ENCODE peak calls at places on chromosomes 1 and 21, in ten cellular contexts. One of them, this sample, is unnamed.

GRCh38 chr1:19974822-19975416 is 4.5 kb downstream of the PLA2G2A start:
- DNase-seq in RWPE1: peak
- DNase-seq in MG63: peak
- DNase-seq in ELF-1: peak
- DNase-seq in fibroblast of mammary gland: peak
- DNase-seq in HS-5: peak
- DNase-seq in HS-27A: peak
- DNase-seq in smooth muscle cell of the brain vasculature: peak
- DNase-seq in lower lobe of right lung: no peak
- DNase-seq in EL: peak
- DNase-seq in this sample: peak

GRCh38 chr1:44881011-44881632 is 38.1 kb upstream of the PTCH2 start:
- DNase-seq in RWPE1: peak
- DNase-seq in lower lobe of right lung: no peak
- DNase-seq in smooth muscle cell of the brain vasculature: no peak
- DNase-seq in HS-5: no peak
- DNase-seq in MG63: peak
- DNase-seq in HS-27A: no peak
- DNase-seq in fibroblast of mammary gland: peak
- DNase-seq in ELF-1: no peak
- DNase-seq in EL: peak
- DNase-seq in this sample: peak

GRCh38 chr1:210098376-210098775 is 134.2 kb upstream of the SERTAD4 start:
- DNase-seq in MG63: no peak
- DNase-seq in smooth muscle cell of the brain vasculature: peak
- DNase-seq in ELF-1: no peak
- DNase-seq in EL: peak
- DNase-seq in lower lobe of right lung: no peak
- DNase-seq in HS-27A: no peak
- DNase-seq in RWPE1: no peak
- DNase-seq in fibroblast of mammary gland: no peak
- DNase-seq in HS-5: no peak
- DNase-seq in this sample: no peak

GRCh38 chr21:45080639-45081414 is 6.4 kb downstream of the ADARB1 start:
- DNase-seq in HS-27A: no peak
- DNase-seq in lower lobe of right lung: no peak
- DNase-seq in HS-5: no peak
- DNase-seq in fibroblast of mammary gland: peak
- DNase-seq in smooth muscle cell of the brain vasculature: no peak
- DNase-seq in RWPE1: peak
- DNase-seq in ELF-1: no peak
- DNase-seq in EL: peak
- DNase-seq in MG63: no peak
- DNase-seq in this sample: no peak

GRCh38 chr1:98157524-98158293 is 236.9 kb upstream of the DPYD start:
- DNase-seq in lower lobe of right lung: no peak
- DNase-seq in RWPE1: no peak
- DNase-seq in ELF-1: no peak
- DNase-seq in HS-5: peak
- DNase-seq in EL: peak
- DNase-seq in fibroblast of mammary gland: peak
- DNase-seq in HS-27A: no peak
- DNase-seq in MG63: no peak
- DNase-seq in smooth muscle cell of the brain vasculature: no peak
- DNase-seq in this sample: peak

GRCh38 chr21:35860181-35860869 is 200.0 kb downstream of the SETD4 start:
- DNase-seq in fibroblast of mammary gland: no peak
- DNase-seq in HS-27A: no peak
- DNase-seq in MG63: no peak
- DNase-seq in HS-5: no peak
- DNase-seq in ELF-1: no peak
- DNase-seq in smooth muscle cell of the brain vasculature: no peak
- DNase-seq in RWPE1: no peak
- DNase-seq in EL: no peak
- DNase-seq in lower lobe of right lung: no peak
- DNase-seq in this sample: no peak

GRCh38 chr1:171715813-171716251 is 26.0 kb downstream of the VAMP4 start:
- DNase-seq in HS-27A: no peak
- DNase-seq in HS-5: no peak
- DNase-seq in lower lobe of right lung: no peak
- DNase-seq in smooth muscle cell of the brain vasculature: no peak
- DNase-seq in RWPE1: no peak
- DNase-seq in EL: no peak
- DNase-seq in fibroblast of mammary gland: peak
- DNase-seq in ELF-1: no peak
- DNase-seq in MG63: no peak
- DNase-seq in this sample: peak

GRCh38 chr1:185646202-185646683 is 87.9 kb upstream of the HMCN1 start:
- DNase-seq in fibroblast of mammary gland: peak
- DNase-seq in HS-5: peak
- DNase-seq in smooth muscle cell of the brain vasculature: peak
- DNase-seq in MG63: peak
- DNase-seq in RWPE1: peak
- DNase-seq in ELF-1: peak
- DNase-seq in HS-27A: peak
- DNase-seq in lower lobe of right lung: no peak
- DNase-seq in EL: peak
- DNase-seq in this sample: peak

GRCh38 chr1:8846263-8846662 is 28.8 kb upstream of the RERE start:
- DNase-seq in HS-5: no peak
- DNase-seq in ELF-1: no peak
- DNase-seq in lower lobe of right lung: no peak
- DNase-seq in RWPE1: no peak
- DNase-seq in MG63: no peak
- DNase-seq in smooth muscle cell of the brain vasculature: no peak
- DNase-seq in fibroblast of mammary gland: no peak
- DNase-seq in EL: no peak
- DNase-seq in HS-27A: no peak
- DNase-seq in this sample: no peak

GRCh38 chr1:182299728-182300581 is 91.6 kb downstream of the GLUL start:
- DNase-seq in RWPE1: peak
- DNase-seq in smooth muscle cell of the brain vasculature: no peak
- DNase-seq in ELF-1: peak
- DNase-seq in lower lobe of right lung: peak
- DNase-seq in MG63: peak
- DNase-seq in fibroblast of mammary gland: peak
- DNase-seq in HS-5: no peak
- DNase-seq in EL: peak
- DNase-seq in HS-27A: no peak
- DNase-seq in this sample: peak

GRCh38 chr1:55938376-55938850 is 641.0 kb downstream of the PLPP3 start:
- DNase-seq in MG63: peak
- DNase-seq in EL: no peak
- DNase-seq in HS-27A: no peak
- DNase-seq in lower lobe of right lung: no peak
- DNase-seq in HS-5: no peak
- DNase-seq in RWPE1: no peak
- DNase-seq in smooth muscle cell of the brain vasculature: no peak
- DNase-seq in ELF-1: no peak
- DNase-seq in fibroblast of mammary gland: peak
- DNase-seq in this sample: no peak

GRCh38 chr1:113756461-113756860 is 2.8 kb downstream of the PHTF1 start:
- DNase-seq in lower lobe of right lung: no peak
- DNase-seq in HS-5: no peak
- DNase-seq in fibroblast of mammary gland: no peak
- DNase-seq in MG63: no peak
- DNase-seq in RWPE1: no peak
- DNase-seq in EL: no peak
- DNase-seq in HS-27A: no peak
- DNase-seq in smooth muscle cell of the brain vasculature: no peak
- DNase-seq in ELF-1: no peak
- DNase-seq in this sample: no peak

This sample was measured in foreskin keratinocyte.